ENCODE peak calls at places on chromosomes 11 and 22, in four cellular contexts. One of them, this sample, is unnamed.

GRCh38 chr11:9787260-9787659 is 123.4 kb downstream of the SWAP70 start:
- DNase-seq in GM03348: no peak
- DNase-seq in foreskin fibroblast: no peak
- DNase-seq in substantia nigra: no peak
- DNase-seq in this sample: no peak

GRCh38 chr22:32777997-32778396 is 23.5 kb upstream of the TIMP3 start:
- DNase-seq in GM03348: no peak
- DNase-seq in foreskin fibroblast: no peak
- DNase-seq in substantia nigra: no peak
- DNase-seq in this sample: no peak

GRCh38 chr22:23183107-23183698 is 2.9 kb downstream of the BCR start:
- DNase-seq in GM03348: peak
- DNase-seq in foreskin fibroblast: peak
- DNase-seq in substantia nigra: peak
- DNase-seq in this sample: peak

GRCh38 chr11:70729949-70730348 is 331.6 kb downstream of the CTTN start:
- DNase-seq in GM03348: no peak
- DNase-seq in foreskin fibroblast: no peak
- DNase-seq in substantia nigra: no peak
- DNase-seq in this sample: no peak

GRCh38 chr11:116224889-116225200 is 547.9 kb downstream of the BUD13 start:
- DNase-seq in GM03348: no peak
- DNase-seq in foreskin fibroblast: no peak
- DNase-seq in substantia nigra: no peak
- DNase-seq in this sample: no peak

GRCh38 chr22:28054622-28054871 is 135.5 kb upstream of the PITPNB start:
- DNase-seq in GM03348: no peak
- DNase-seq in foreskin fibroblast: no peak
- DNase-seq in substantia nigra: no peak
- DNase-seq in this sample: no peak

GRCh38 chr11:21625982-21626381 is 566.9 kb upstream of the ANO5 start:
- DNase-seq in GM03348: no peak
- DNase-seq in foreskin fibroblast: no peak
- DNase-seq in substantia nigra: no peak
- DNase-seq in this sample: peak

GRCh38 chr11:2565447-2566222 is 120.8 kb downstream of the KCNQ1 start:
- DNase-seq in GM03348: no peak
- DNase-seq in foreskin fibroblast: no peak
- DNase-seq in substantia nigra: no peak
- DNase-seq in this sample: no peak

GRCh38 chr22:31818481-31819392 is 64.9 kb downstream of the DEPDC5 start:
- DNase-seq in GM03348: peak
- DNase-seq in foreskin fibroblast: peak
- DNase-seq in substantia nigra: no peak
- DNase-seq in this sample: no peak

GRCh38 chr11:43419460-43419859 is 60.7 kb downstream of the TTC17 start:
- DNase-seq in GM03348: peak
- DNase-seq in foreskin fibroblast: peak
- DNase-seq in substantia nigra: no peak
- DNase-seq in this sample: peak

GRCh38 chr22:18987765-18988164 is 51.7 kb upstream of the PRODH start:
- DNase-seq in GM03348: peak
- DNase-seq in foreskin fibroblast: no peak
- DNase-seq in substantia nigra: no peak
- DNase-seq in this sample: no peak

GRCh38 chr11:69508974-69509373 is 27.5 kb downstream of the LINC01488 start:
- DNase-seq in GM03348: no peak
- DNase-seq in foreskin fibroblast: no peak
- DNase-seq in substantia nigra: no peak
- DNase-seq in this sample: no peak

GRCh38 chr11:100240051-100240450 is 447.0 kb upstream of the ARHGAP42 start:
- DNase-seq in GM03348: no peak
- DNase-seq in foreskin fibroblast: no peak
- DNase-seq in substantia nigra: no peak
- DNase-seq in this sample: no peak

GRCh38 chr11:112334381-112334780 is 73.7 kb upstream of the PLET1 start:
- DNase-seq in GM03348: no peak
- DNase-seq in foreskin fibroblast: no peak
- DNase-seq in substantia nigra: no peak
- DNase-seq in this sample: no peak

GRCh38 chr22:49124588-49124987 is 703.1 kb downstream of the BRD1 start:
- DNase-seq in GM03348: no peak
- DNase-seq in foreskin fibroblast: no peak
- DNase-seq in substantia nigra: no peak
- DNase-seq in this sample: no peak

GRCh38 chr22:27507066-27507715 is 294.4 kb downstream of the MN1 start:
- DNase-seq in GM03348: peak
- DNase-seq in foreskin fibroblast: no peak
- DNase-seq in substantia nigra: no peak
- DNase-seq in this sample: no peak

GRCh38 chr22:19143967-19144400 is 467 bp downstream of the ESS2 start:
- DNase-seq in GM03348: peak
- DNase-seq in foreskin fibroblast: peak
- DNase-seq in substantia nigra: no peak
- DNase-seq in this sample: peak

GRCh38 chr11:16782226-16782919 is 43.9 kb downstream of the C11orf58 start:
- DNase-seq in GM03348: no peak
- DNase-seq in foreskin fibroblast: no peak
- DNase-seq in substantia nigra: no peak
- DNase-seq in this sample: no peak

GRCh38 chr11:1295591-1295990 is 13.8 kb downstream of the TOLLIP start:
- DNase-seq in GM03348: no peak
- DNase-seq in foreskin fibroblast: no peak
- DNase-seq in substantia nigra: no peak
- DNase-seq in this sample: no peak

GRCh38 chr11:57815476-57815875 is 53.9 kb downstream of the CTNND1 start:
- DNase-seq in GM03348: no peak
- DNase-seq in foreskin fibroblast: no peak
- DNase-seq in substantia nigra: no peak
- DNase-seq in this sample: no peak

GRCh38 chr11:9664276-9665171 is 647 bp downstream of the SWAP70 start:
- DNase-seq in GM03348: peak
- DNase-seq in foreskin fibroblast: peak
- DNase-seq in substantia nigra: peak
- DNase-seq in this sample: peak

GRCh38 chr22:22103078-22103593 is 120.5 kb upstream of the TOP3B start:
- DNase-seq in GM03348: no peak
- DNase-seq in foreskin fibroblast: no peak
- DNase-seq in substantia nigra: no peak
- DNase-seq in this sample: peak

GRCh38 chr11:16750417-16750816 is 12.0 kb downstream of the C11orf58 start:
- DNase-seq in GM03348: no peak
- DNase-seq in foreskin fibroblast: no peak
- DNase-seq in substantia nigra: no peak
- DNase-seq in this sample: no peak

GRCh38 chr11:75800136-75800675 is 14.8 kb upstream of the UVRAG start:
- DNase-seq in GM03348: no peak
- DNase-seq in foreskin fibroblast: no peak
- DNase-seq in substantia nigra: no peak
- DNase-seq in this sample: no peak

GRCh38 chr22:23984430-23984829 is 4.5 kb downstream of the GSTT2 start:
- DNase-seq in GM03348: peak
- DNase-seq in foreskin fibroblast: no peak
- DNase-seq in substantia nigra: no peak
- DNase-seq in this sample: peak

This sample was measured in SJCRH30.